ENCODE peak calls at places on chromosome 13, in seven cellular contexts. V, D, K, J, P, I and X are unnamed samples.

GRCh38 chr13:79496188-79496587 is 15.2 kb downstream of the NDFIP2 start:
- DNase-seq in P (no peak), J (no peak), K (no peak), V (no peak), I (no peak), D (no peak), X (no peak)

GRCh38 chr13:78762825-78763224 is 103.9 kb upstream of the OBI1 start:
- DNase-seq in P (no peak), D (no peak), J (no peak), K (no peak), I (no peak), V (no peak), X (no peak)

GRCh38 chr13:96781141-96781540 is 213.1 kb downstream of the OXGR1 start:
- DNase-seq in K (no peak), P (no peak), V (no peak), J (no peak), D (peak; percentile 10), I (peak; percentile 22), X (no peak)

GRCh38 chr13:39684531-39685137 is 29.2 kb downstream of the COG6 start:
- DNase-seq in P (no peak), K (no peak), J (no peak), I (peak; percentile 16), D (no peak), V (peak; percentile 60), X (peak; percentile 15)

GRCh38 chr13:76596216-76596615 is 290.0 kb downstream of the KCTD12 start:
- DNase-seq in K (no peak), J (no peak), I (no peak), D (no peak), V (no peak), P (no peak), X (no peak)

GRCh38 chr13:70714993-70715392 is 606.7 kb upstream of the KLHL1 start:
- DNase-seq in I (no peak), V (no peak), J (no peak), K (no peak), D (no peak), P (no peak), X (no peak)

GRCh38 chr13:99072356-99072755 is 94.5 kb upstream of the DOCK9 start:
- DNase-seq in I (no peak), J (no peak), P (no peak), K (no peak), V (no peak), D (no peak), X (no peak)

GRCh38 chr13:95480131-95480545 is 72.4 kb upstream of the CLDN10 start:
- DNase-seq in J (no peak), D (peak; percentile 20), P (no peak), I (no peak), K (peak; percentile 86), V (no peak), X (no peak)

GRCh38 chr13:34833562-34834182 is 108.4 kb upstream of the NBEA start:
- DNase-seq in I (peak; percentile 17), D (no peak), P (no peak), K (no peak), V (no peak), J (peak; percentile 70), X (no peak)

GRCh38 chr13:105058517-105058916 is 1476.9 kb downstream of the EFNB2 start:
- DNase-seq in K (no peak), J (no peak), P (no peak), D (no peak), V (no peak), I (no peak), X (no peak)

GRCh38 chr13:102913924-102914628 is 68.2 kb downstream of the ERCC5 start:
- DNase-seq in I (peak; percentile 81), V (peak; percentile 39), J (no peak), D (no peak), K (no peak), P (no peak), X (peak; percentile 77)

GRCh38 chr13:78719367-78719766 is 60.4 kb upstream of the OBI1 start:
- DNase-seq in J (no peak), I (no peak), D (no peak), V (no peak), P (no peak), K (no peak), X (no peak)

GRCh38 chr13:21738636-21739035 is 67.8 kb downstream of the FGF9 start:
- DNase-seq in P (no peak), J (no peak), K (no peak), V (no peak), D (no peak), I (no peak), X (no peak)

GRCh38 chr13:75963318-75963717 is 327.2 kb downstream of the LMO7 start:
- DNase-seq in D (no peak), P (no peak), I (no peak), J (no peak), V (peak; percentile 5), K (no peak), X (no peak)

DNA sequence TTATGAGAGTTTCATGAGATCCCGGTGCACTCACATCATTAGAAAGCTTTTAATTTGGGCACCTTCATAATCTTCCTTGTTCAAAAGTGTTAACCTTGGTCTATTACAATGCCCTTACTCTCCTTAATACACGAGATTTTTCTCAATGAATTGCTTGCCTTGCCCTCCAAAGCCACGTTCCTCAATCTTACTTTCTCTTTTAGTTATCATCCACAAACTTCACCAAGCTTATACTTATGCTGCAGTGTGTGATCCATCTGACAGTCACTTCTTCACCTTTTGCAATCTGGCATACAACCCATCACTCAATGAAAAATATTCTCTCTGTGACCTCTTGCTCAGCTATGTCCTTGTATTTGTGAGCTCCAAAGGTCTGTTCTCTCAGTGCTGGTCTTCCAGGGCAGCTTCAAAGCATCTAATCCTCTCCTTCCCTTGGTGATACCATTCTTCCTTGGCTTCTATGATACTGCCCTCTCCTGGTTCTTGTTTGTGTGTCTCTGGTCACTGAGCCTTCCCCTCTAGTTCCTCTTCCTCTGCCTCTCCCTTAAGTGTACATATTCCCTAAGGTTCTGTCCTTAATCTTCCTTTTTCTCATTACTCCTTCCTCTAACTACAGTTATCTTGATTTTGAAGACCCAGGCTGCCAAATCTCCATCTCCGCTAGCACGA is 202.2 kb upstream of the STARD13 start:
- DNase-seq in J (peak; percentile 50), P (no peak), V (peak; percentile 37), K (no peak), D (no peak), I (peak; percentile 38), X (no peak)
- H3K4me3 ChIP-seq in J (no peak overlapping the region), P (no peak overlapping the region), V (no peak overlapping the region), K (no peak overlapping the region), D (peak overlapping the region; percentile 19), I (no peak overlapping the region), X (no peak overlapping the region)

DNA sequence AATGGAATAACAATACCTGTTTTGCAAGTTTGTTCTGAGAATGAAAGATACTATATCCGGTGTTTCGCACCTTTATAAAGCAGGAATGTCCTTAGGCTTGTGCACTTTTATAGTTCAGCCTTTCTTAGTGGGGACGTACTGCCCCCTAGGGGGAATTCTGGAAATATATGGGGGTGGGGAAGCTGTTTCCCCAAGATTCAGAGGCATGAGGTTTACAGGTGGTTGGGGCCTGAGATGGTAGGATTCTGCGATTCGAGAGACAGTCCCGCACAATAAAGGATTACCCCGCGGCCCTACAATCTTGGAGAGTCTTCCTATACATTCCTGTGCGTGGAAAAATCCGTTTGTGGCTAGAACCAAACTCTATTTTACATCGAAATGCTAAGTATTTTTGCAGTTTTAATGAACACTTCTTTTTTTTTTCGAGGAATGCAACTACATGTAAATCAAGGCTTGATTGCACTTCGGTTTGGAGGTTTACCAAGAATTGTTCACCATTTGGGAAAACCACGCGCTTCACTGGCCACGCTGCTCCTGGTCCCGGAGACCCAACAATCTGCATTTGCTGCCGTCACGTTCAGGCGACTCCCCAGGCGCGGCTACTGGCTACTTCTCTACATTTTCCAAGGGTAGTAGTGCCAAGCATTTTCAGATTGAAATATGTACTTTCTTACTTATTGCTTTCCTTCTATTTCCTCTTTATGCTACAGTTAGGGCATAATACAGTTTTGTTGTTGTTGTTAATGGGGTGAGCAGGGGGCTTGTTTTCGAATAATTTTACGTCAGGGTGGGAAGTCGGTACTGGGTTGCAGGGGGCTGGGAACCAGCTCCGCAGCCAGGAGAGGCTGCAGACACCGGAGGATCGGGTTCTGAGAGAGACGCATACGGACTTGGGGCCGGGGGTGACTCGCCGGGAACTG is 830 bp downstream of the NEK5 start:
- DNase-seq in K (peak; percentile 26), D (peak; percentile 25), P (no peak), I (peak; percentile 67), V (peak; percentile 75), J (peak; percentile 88), X (no peak)
- TF ChIP-seq CTCF in K (peak; percentile 23), D (peak; percentile 82), P (no peak), I (peak; percentile 82), V (peak; percentile 82), J (peak; percentile 94), X (peak; percentile 84)

GRCh38 chr13:23608704-23609413 is 38.6 kb downstream of the TNFRSF19 start:
- DNase-seq in D (peak; percentile 33), V (peak; percentile 48), P (no peak), J (no peak), K (no peak), I (no peak), X (no peak)

GRCh38 chr13:23612182-23612581 is 42.0 kb downstream of the TNFRSF19 start:
- DNase-seq in D (no peak), J (no peak), V (no peak), P (no peak), K (no peak), I (no peak), X (no peak)

GRCh38 chr13:23610966-23611486 is 40.8 kb downstream of the TNFRSF19 start:
- DNase-seq in P (no peak), K (no peak), D (no peak), I (no peak), J (no peak), V (peak; percentile 75), X (no peak)

GRCh38 chr13:23609414-23610186 is 39.4 kb downstream of the TNFRSF19 start:
- DNase-seq in D (no peak), K (no peak), V (peak; percentile 86), P (no peak), J (no peak), I (no peak), X (no peak)

DNA sequence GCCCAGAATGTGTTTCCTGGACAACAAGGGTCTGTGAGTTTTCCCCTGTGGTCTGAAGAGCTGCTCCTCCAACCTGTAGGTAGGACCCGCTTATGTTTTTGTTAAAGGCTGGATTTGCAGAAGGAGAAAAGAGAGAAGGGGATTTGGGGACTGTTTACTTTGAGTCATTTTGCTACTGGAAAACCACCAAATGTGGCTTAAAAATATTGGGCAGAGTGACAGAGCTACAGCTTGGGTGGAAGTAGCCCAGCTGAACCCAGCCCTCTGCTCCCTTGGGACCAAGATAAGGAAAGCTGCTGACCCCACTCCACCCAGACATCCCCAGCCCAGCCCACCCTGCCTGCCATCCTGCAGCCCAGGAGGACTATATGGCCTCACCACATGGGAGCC is 40.0 kb downstream of the TNFRSF19 start:
- DNase-seq in J (no peak), D (no peak), P (no peak), V (peak; percentile 62), K (no peak), I (no peak), X (no peak)
- H3K4me3 ChIP-seq in J (no peak overlapping the region), D (peak overlapping the region; percentile 29), P (no peak overlapping the region), V (no peak overlapping the region), K (no peak overlapping the region), I (no peak overlapping the region), X (no peak overlapping the region)

GRCh38 chr13:109123971-109124370 is 494.6 kb downstream of the MYO16 start:
- DNase-seq in D (no peak), I (no peak), P (no peak), V (no peak), K (no peak), J (peak; percentile 63), X (no peak)

GRCh38 chr13:109119886-109120285 is 490.5 kb downstream of the MYO16 start:
- DNase-seq in J (no peak), V (no peak), I (no peak), D (no peak), K (no peak), P (no peak), X (no peak)

GRCh38 chr13:109126973-109127615 is 497.7 kb downstream of the MYO16 start:
- DNase-seq in I (no peak), J (no peak), K (no peak), D (no peak), P (no peak), V (no peak), X (no peak)

GRCh38 chr13:109121826-109122225 is 492.4 kb downstream of the MYO16 start:
- DNase-seq in J (no peak), D (no peak), P (no peak), I (no peak), V (no peak), K (no peak), X (no peak)
- TF ChIP-seq CTCF in J (no peak), D (no peak), P (no peak), I (no peak), V (no peak), K (no peak), X (no peak)